ENCODE peak calls at places on chromosomes 11 and 22, in nine cellular contexts. One of them, this sample, is unnamed.

GRCh38 chr22:45155050-45155840 is 8.5 kb upstream of the NUP50 start:
- DNase-seq in fibroblast of lung: no peak
- DNase-seq in GM12865: no peak
- DNase-seq in NCI-H226: no peak
- DNase-seq in foreskin fibroblast: peak; percentile 72
- DNase-seq in GDM1: no peak
- DNase-seq in AG04450: no peak
- DNase-seq in testis: no peak
- DNase-seq in stimulated activated CD4-positive, alpha-beta T cell treated with anti-CD3 and anti-CD28 coated beads, Interleukin-1b, Interleukin-23, amount 100 ng/mL, for 24 hours: no peak
- DNase-seq in this sample: no peak

GRCh38 chr11:70746351-70746750 is 348.0 kb downstream of the CTTN start:
- DNase-seq in fibroblast of lung: no peak
- DNase-seq in GM12865: no peak
- DNase-seq in NCI-H226: no peak
- DNase-seq in foreskin fibroblast: no peak
- DNase-seq in GDM1: no peak
- DNase-seq in AG04450: no peak
- DNase-seq in testis: no peak
- DNase-seq in stimulated activated CD4-positive, alpha-beta T cell treated with anti-CD3 and anti-CD28 coated beads, Interleukin-1b, Interleukin-23, amount 100 ng/mL, for 24 hours: no peak
- DNase-seq in this sample: no peak

GRCh38 chr11:118841469-118842222 is 42.0 kb upstream of the CXCR5 start:
- DNase-seq in fibroblast of lung: no peak
- DNase-seq in GM12865: peak; percentile 83
- DNase-seq in NCI-H226: no peak
- DNase-seq in foreskin fibroblast: no peak
- DNase-seq in GDM1: no peak
- DNase-seq in AG04450: no peak
- DNase-seq in testis: no peak
- DNase-seq in stimulated activated CD4-positive, alpha-beta T cell treated with anti-CD3 and anti-CD28 coated beads, Interleukin-1b, Interleukin-23, amount 100 ng/mL, for 24 hours: no peak
- DNase-seq in this sample: no peak

GRCh38 chr11:112344040-112344413 is 83.4 kb upstream of the PLET1 start:
- DNase-seq in fibroblast of lung: no peak
- DNase-seq in GM12865: no peak
- DNase-seq in NCI-H226: no peak
- DNase-seq in foreskin fibroblast: no peak
- DNase-seq in GDM1: no peak
- DNase-seq in AG04450: no peak
- DNase-seq in testis: no peak
- DNase-seq in stimulated activated CD4-positive, alpha-beta T cell treated with anti-CD3 and anti-CD28 coated beads, Interleukin-1b, Interleukin-23, amount 100 ng/mL, for 24 hours: no peak
- DNase-seq in this sample: no peak

GRCh38 chr22:45200862-45201511 is 37.3 kb downstream of the NUP50 start:
- DNase-seq in fibroblast of lung: peak; percentile 93
- DNase-seq in GM12865: no peak
- DNase-seq in NCI-H226: no peak
- DNase-seq in foreskin fibroblast: no peak
- DNase-seq in GDM1: no peak
- DNase-seq in AG04450: peak; percentile 92
- DNase-seq in testis: no peak
- DNase-seq in stimulated activated CD4-positive, alpha-beta T cell treated with anti-CD3 and anti-CD28 coated beads, Interleukin-1b, Interleukin-23, amount 100 ng/mL, for 24 hours: no peak
- DNase-seq in this sample: no peak

GRCh38 chr22:36998620-36999351 is 20.5 kb downstream of the TST start:
- DNase-seq in fibroblast of lung: no peak
- DNase-seq in GM12865: no peak
- DNase-seq in NCI-H226: peak; percentile 8
- DNase-seq in foreskin fibroblast: peak; percentile 56
- DNase-seq in GDM1: no peak
- DNase-seq in AG04450: no peak
- DNase-seq in testis: no peak
- DNase-seq in stimulated activated CD4-positive, alpha-beta T cell treated with anti-CD3 and anti-CD28 coated beads, Interleukin-1b, Interleukin-23, amount 100 ng/mL, for 24 hours: no peak
- DNase-seq in this sample: no peak

GRCh38 chr22:49826603-49827306 is 918 bp downstream of the BRD1 start:
- DNase-seq in fibroblast of lung: peak; percentile 55
- DNase-seq in GM12865: peak; percentile 48
- DNase-seq in NCI-H226: no peak
- DNase-seq in foreskin fibroblast: peak; percentile 66
- DNase-seq in GDM1: no peak
- DNase-seq in AG04450: no peak
- DNase-seq in testis: peak; percentile 72
- DNase-seq in stimulated activated CD4-positive, alpha-beta T cell treated with anti-CD3 and anti-CD28 coated beads, Interleukin-1b, Interleukin-23, amount 100 ng/mL, for 24 hours: no peak
- DNase-seq in this sample: peak; percentile 63

GRCh38 chr11:68264741-68265540 is 6.8 kb downstream of the C11orf24 start:
- DNase-seq in fibroblast of lung: no peak
- DNase-seq in GM12865: no peak
- DNase-seq in NCI-H226: no peak
- DNase-seq in foreskin fibroblast: no peak
- DNase-seq in GDM1: no peak
- DNase-seq in AG04450: no peak
- DNase-seq in testis: no peak
- DNase-seq in stimulated activated CD4-positive, alpha-beta T cell treated with anti-CD3 and anti-CD28 coated beads, Interleukin-1b, Interleukin-23, amount 100 ng/mL, for 24 hours: no peak
- DNase-seq in this sample: no peak

GRCh38 chr11:120974980-120975379 is 48.9 kb upstream of the TBCEL start:
- DNase-seq in fibroblast of lung: peak; percentile 10
- DNase-seq in GM12865: no peak
- DNase-seq in NCI-H226: no peak
- DNase-seq in foreskin fibroblast: no peak
- DNase-seq in GDM1: no peak
- DNase-seq in AG04450: no peak
- DNase-seq in testis: no peak
- DNase-seq in stimulated activated CD4-positive, alpha-beta T cell treated with anti-CD3 and anti-CD28 coated beads, Interleukin-1b, Interleukin-23, amount 100 ng/mL, for 24 hours: no peak
- DNase-seq in this sample: no peak

GRCh38 chr11:75270896-75271415 is 30.4 kb downstream of the TPBGL start:
- DNase-seq in fibroblast of lung: no peak
- DNase-seq in GM12865: peak; percentile 37
- DNase-seq in NCI-H226: no peak
- DNase-seq in foreskin fibroblast: peak; percentile 65
- DNase-seq in GDM1: no peak
- DNase-seq in AG04450: no peak
- DNase-seq in testis: peak; percentile 42
- DNase-seq in stimulated activated CD4-positive, alpha-beta T cell treated with anti-CD3 and anti-CD28 coated beads, Interleukin-1b, Interleukin-23, amount 100 ng/mL, for 24 hours: no peak
- DNase-seq in this sample: no peak

GRCh38 chr11:98964146-98964545 is 56.6 kb upstream of the CNTN5 start:
- DNase-seq in fibroblast of lung: no peak
- DNase-seq in GM12865: no peak
- DNase-seq in NCI-H226: no peak
- DNase-seq in foreskin fibroblast: no peak
- DNase-seq in GDM1: no peak
- DNase-seq in AG04450: no peak
- DNase-seq in testis: no peak
- DNase-seq in stimulated activated CD4-positive, alpha-beta T cell treated with anti-CD3 and anti-CD28 coated beads, Interleukin-1b, Interleukin-23, amount 100 ng/mL, for 24 hours: no peak
- DNase-seq in this sample: no peak

GRCh38 chr11:9530901-9531625 is 42.4 kb upstream of the WEE1 start:
- DNase-seq in fibroblast of lung: no peak
- DNase-seq in GM12865: no peak
- DNase-seq in NCI-H226: no peak
- DNase-seq in foreskin fibroblast: no peak
- DNase-seq in GDM1: no peak
- DNase-seq in AG04450: no peak
- DNase-seq in testis: no peak
- DNase-seq in stimulated activated CD4-positive, alpha-beta T cell treated with anti-CD3 and anti-CD28 coated beads, Interleukin-1b, Interleukin-23, amount 100 ng/mL, for 24 hours: no peak
- DNase-seq in this sample: no peak

GRCh38 chr22:49658902-49659280 is 168.8 kb downstream of the BRD1 start:
- DNase-seq in fibroblast of lung: no peak
- DNase-seq in GM12865: no peak
- DNase-seq in NCI-H226: no peak
- DNase-seq in foreskin fibroblast: no peak
- DNase-seq in GDM1: no peak
- DNase-seq in AG04450: no peak
- DNase-seq in testis: no peak
- DNase-seq in stimulated activated CD4-positive, alpha-beta T cell treated with anti-CD3 and anti-CD28 coated beads, Interleukin-1b, Interleukin-23, amount 100 ng/mL, for 24 hours: no peak
- DNase-seq in this sample: no peak

GRCh38 chr11:126403658-126404057 is 48.2 kb downstream of the ST3GAL4 start:
- DNase-seq in fibroblast of lung: peak; percentile 16
- DNase-seq in GM12865: peak; percentile 65
- DNase-seq in NCI-H226: no peak
- DNase-seq in foreskin fibroblast: peak; percentile 21
- DNase-seq in GDM1: no peak
- DNase-seq in AG04450: no peak
- DNase-seq in testis: no peak
- DNase-seq in stimulated activated CD4-positive, alpha-beta T cell treated with anti-CD3 and anti-CD28 coated beads, Interleukin-1b, Interleukin-23, amount 100 ng/mL, for 24 hours: no peak
- DNase-seq in this sample: peak; percentile 26

GRCh38 chr22:37080838-37081237 is 28.7 kb downstream of the TMPRSS6 start:
- DNase-seq in fibroblast of lung: no peak
- DNase-seq in GM12865: no peak
- DNase-seq in NCI-H226: no peak
- DNase-seq in foreskin fibroblast: no peak
- DNase-seq in GDM1: no peak
- DNase-seq in AG04450: no peak
- DNase-seq in testis: no peak
- DNase-seq in stimulated activated CD4-positive, alpha-beta T cell treated with anti-CD3 and anti-CD28 coated beads, Interleukin-1b, Interleukin-23, amount 100 ng/mL, for 24 hours: no peak
- DNase-seq in this sample: no peak

GRCh38 chr11:69089258-69089657 is 40.5 kb downstream of the TPCN2 start:
- DNase-seq in fibroblast of lung: peak; percentile 79
- DNase-seq in GM12865: no peak
- DNase-seq in NCI-H226: peak; percentile 33
- DNase-seq in foreskin fibroblast: peak; percentile 90
- DNase-seq in GDM1: no peak
- DNase-seq in AG04450: no peak
- DNase-seq in testis: peak; percentile 66
- DNase-seq in stimulated activated CD4-positive, alpha-beta T cell treated with anti-CD3 and anti-CD28 coated beads, Interleukin-1b, Interleukin-23, amount 100 ng/mL, for 24 hours: no peak
- DNase-seq in this sample: no peak

GRCh38 chr22:22372063-22372462 is 127.5 kb downstream of the VPREB1 start:
- DNase-seq in fibroblast of lung: no peak
- DNase-seq in GM12865: no peak
- DNase-seq in NCI-H226: no peak
- DNase-seq in foreskin fibroblast: no peak
- DNase-seq in GDM1: no peak
- DNase-seq in AG04450: no peak
- DNase-seq in testis: no peak
- DNase-seq in stimulated activated CD4-positive, alpha-beta T cell treated with anti-CD3 and anti-CD28 coated beads, Interleukin-1b, Interleukin-23, amount 100 ng/mL, for 24 hours: no peak
- DNase-seq in this sample: no peak

GRCh38 chr11:105297463-105297862 is 157.9 kb upstream of the CARD18 start:
- DNase-seq in fibroblast of lung: peak; percentile 76
- DNase-seq in GM12865: no peak
- DNase-seq in NCI-H226: peak; percentile 68
- DNase-seq in foreskin fibroblast: peak; percentile 65
- DNase-seq in GDM1: no peak
- DNase-seq in AG04450: no peak
- DNase-seq in testis: no peak
- DNase-seq in stimulated activated CD4-positive, alpha-beta T cell treated with anti-CD3 and anti-CD28 coated beads, Interleukin-1b, Interleukin-23, amount 100 ng/mL, for 24 hours: no peak
- DNase-seq in this sample: no peak

GRCh38 chr22:24965822-24966626 is 13.5 kb downstream of the KIAA1671 start:
- DNase-seq in fibroblast of lung: no peak
- DNase-seq in GM12865: no peak
- DNase-seq in NCI-H226: peak; percentile 31
- DNase-seq in foreskin fibroblast: no peak
- DNase-seq in GDM1: no peak
- DNase-seq in AG04450: no peak
- DNase-seq in testis: peak; percentile 55
- DNase-seq in stimulated activated CD4-positive, alpha-beta T cell treated with anti-CD3 and anti-CD28 coated beads, Interleukin-1b, Interleukin-23, amount 100 ng/mL, for 24 hours: no peak
- DNase-seq in this sample: peak; percentile 92

GRCh38 chr22:23820748-23821211 is 18.0 kb downstream of the DERL3 start:
- DNase-seq in fibroblast of lung: no peak
- DNase-seq in GM12865: no peak
- DNase-seq in NCI-H226: no peak
- DNase-seq in foreskin fibroblast: no peak
- DNase-seq in GDM1: no peak
- DNase-seq in AG04450: no peak
- DNase-seq in testis: no peak
- DNase-seq in stimulated activated CD4-positive, alpha-beta T cell treated with anti-CD3 and anti-CD28 coated beads, Interleukin-1b, Interleukin-23, amount 100 ng/mL, for 24 hours: no peak
- DNase-seq in this sample: no peak

GRCh38 chr11:128733440-128734115 is 39.7 kb downstream of the FLI1 start:
- DNase-seq in fibroblast of lung: peak; percentile 64
- DNase-seq in GM12865: peak; percentile 75
- DNase-seq in NCI-H226: no peak
- DNase-seq in foreskin fibroblast: peak; percentile 36
- DNase-seq in GDM1: no peak
- DNase-seq in AG04450: no peak
- DNase-seq in testis: no peak
- DNase-seq in stimulated activated CD4-positive, alpha-beta T cell treated with anti-CD3 and anti-CD28 coated beads, Interleukin-1b, Interleukin-23, amount 100 ng/mL, for 24 hours: no peak
- DNase-seq in this sample: no peak

GRCh38 chr11:123261345-123262106 is 66.5 kb upstream of the CLMP start:
- DNase-seq in fibroblast of lung: peak; percentile 61
- DNase-seq in GM12865: peak; percentile 74
- DNase-seq in NCI-H226: peak; percentile 39
- DNase-seq in foreskin fibroblast: peak; percentile 88
- DNase-seq in GDM1: peak; percentile 24
- DNase-seq in AG04450: no peak
- DNase-seq in testis: peak; percentile 94
- DNase-seq in stimulated activated CD4-positive, alpha-beta T cell treated with anti-CD3 and anti-CD28 coated beads, Interleukin-1b, Interleukin-23, amount 100 ng/mL, for 24 hours: peak; percentile 41
- DNase-seq in this sample: peak; percentile 91

GRCh38 chr11:63609536-63609935 is 4.7 kb downstream of the PLAAT3 start:
- DNase-seq in fibroblast of lung: no peak
- DNase-seq in GM12865: no peak
- DNase-seq in NCI-H226: no peak
- DNase-seq in foreskin fibroblast: no peak
- DNase-seq in GDM1: no peak
- DNase-seq in AG04450: no peak
- DNase-seq in testis: peak; percentile 58
- DNase-seq in stimulated activated CD4-positive, alpha-beta T cell treated with anti-CD3 and anti-CD28 coated beads, Interleukin-1b, Interleukin-23, amount 100 ng/mL, for 24 hours: no peak
- DNase-seq in this sample: no peak

GRCh38 chr11:111945198-111945597 is 8.1 kb downstream of the DIXDC1 start:
- DNase-seq in fibroblast of lung: no peak
- DNase-seq in GM12865: no peak
- DNase-seq in NCI-H226: no peak
- DNase-seq in foreskin fibroblast: no peak
- DNase-seq in GDM1: no peak
- DNase-seq in AG04450: no peak
- DNase-seq in testis: no peak
- DNase-seq in stimulated activated CD4-positive, alpha-beta T cell treated with anti-CD3 and anti-CD28 coated beads, Interleukin-1b, Interleukin-23, amount 100 ng/mL, for 24 hours: no peak
- DNase-seq in this sample: peak; percentile 60

GRCh38 chr11:70244698-70245097 is 25.8 kb upstream of the PPFIA1 start:
- DNase-seq in fibroblast of lung: peak; percentile 98
- DNase-seq in GM12865: no peak
- DNase-seq in NCI-H226: peak; percentile 95
- DNase-seq in foreskin fibroblast: peak; percentile 59
- DNase-seq in GDM1: no peak
- DNase-seq in AG04450: peak; percentile 69
- DNase-seq in testis: no peak
- DNase-seq in stimulated activated CD4-positive, alpha-beta T cell treated with anti-CD3 and anti-CD28 coated beads, Interleukin-1b, Interleukin-23, amount 100 ng/mL, for 24 hours: no peak
- DNase-seq in this sample: no peak

GRCh38 chr11:84465040-84465439 is 1162.1 kb downstream of the DLG2 start:
- DNase-seq in fibroblast of lung: peak; percentile 21
- DNase-seq in GM12865: no peak
- DNase-seq in NCI-H226: no peak
- DNase-seq in foreskin fibroblast: no peak
- DNase-seq in GDM1: no peak
- DNase-seq in AG04450: no peak
- DNase-seq in testis: no peak
- DNase-seq in stimulated activated CD4-positive, alpha-beta T cell treated with anti-CD3 and anti-CD28 coated beads, Interleukin-1b, Interleukin-23, amount 100 ng/mL, for 24 hours: no peak
- DNase-seq in this sample: peak; percentile 73

GRCh38 chr11:118434123-118434552 is 2.2 kb upstream of the KMT2A start:
- DNase-seq in fibroblast of lung: peak; percentile 60
- DNase-seq in GM12865: peak; percentile 72
- DNase-seq in NCI-H226: no peak
- DNase-seq in foreskin fibroblast: peak; percentile 73
- DNase-seq in GDM1: no peak
- DNase-seq in AG04450: no peak
- DNase-seq in testis: no peak
- DNase-seq in stimulated activated CD4-positive, alpha-beta T cell treated with anti-CD3 and anti-CD28 coated beads, Interleukin-1b, Interleukin-23, amount 100 ng/mL, for 24 hours: no peak
- DNase-seq in this sample: no peak

GRCh38 chr11:67632175-67632981 is 2.6 kb upstream of the NUDT8 start:
- DNase-seq in fibroblast of lung: no peak
- DNase-seq in GM12865: no peak
- DNase-seq in NCI-H226: no peak
- DNase-seq in foreskin fibroblast: no peak
- DNase-seq in GDM1: no peak
- DNase-seq in AG04450: no peak
- DNase-seq in testis: no peak
- DNase-seq in stimulated activated CD4-positive, alpha-beta T cell treated with anti-CD3 and anti-CD28 coated beads, Interleukin-1b, Interleukin-23, amount 100 ng/mL, for 24 hours: no peak
- DNase-seq in this sample: peak; percentile 79

GRCh38 chr22:39233736-39234120 is 11.1 kb downstream of the PDGFB start:
- DNase-seq in fibroblast of lung: no peak
- DNase-seq in GM12865: no peak
- DNase-seq in NCI-H226: no peak
- DNase-seq in foreskin fibroblast: no peak
- DNase-seq in GDM1: no peak
- DNase-seq in AG04450: no peak
- DNase-seq in testis: no peak
- DNase-seq in stimulated activated CD4-positive, alpha-beta T cell treated with anti-CD3 and anti-CD28 coated beads, Interleukin-1b, Interleukin-23, amount 100 ng/mL, for 24 hours: no peak
- DNase-seq in this sample: no peak

GRCh38 chr22:25153961-25154685 is 45.5 kb upstream of the CRYBB3 start:
- DNase-seq in fibroblast of lung: peak; percentile 57
- DNase-seq in GM12865: no peak
- DNase-seq in NCI-H226: peak; percentile 54
- DNase-seq in foreskin fibroblast: peak; percentile 34
- DNase-seq in GDM1: no peak
- DNase-seq in AG04450: no peak
- DNase-seq in testis: no peak
- DNase-seq in stimulated activated CD4-positive, alpha-beta T cell treated with anti-CD3 and anti-CD28 coated beads, Interleukin-1b, Interleukin-23, amount 100 ng/mL, for 24 hours: no peak
- DNase-seq in this sample: peak; percentile 80

GRCh38 chr22:32341122-32341740 is 16.4 kb upstream of the RFPL3 start:
- DNase-seq in fibroblast of lung: peak; percentile 18
- DNase-seq in GM12865: no peak
- DNase-seq in NCI-H226: no peak
- DNase-seq in foreskin fibroblast: no peak
- DNase-seq in GDM1: no peak
- DNase-seq in AG04450: no peak
- DNase-seq in testis: peak; percentile 7
- DNase-seq in stimulated activated CD4-positive, alpha-beta T cell treated with anti-CD3 and anti-CD28 coated beads, Interleukin-1b, Interleukin-23, amount 100 ng/mL, for 24 hours: no peak
- DNase-seq in this sample: peak; percentile 79